ENCODE peak calls at places on chromosome 4, in ten cellular contexts. U is activated CD4-positive, alpha-beta T cell treated with anti-CD3 and anti-CD28 coated beads for 48 hours; A is IMR-90; N is fibroblast of mammary gland; C is fibroblast of the aortic adventitia; G is ACHN; B is mesenchymal stem cell; T is lower leg skin; I is stimulated activated CD8-positive, alpha-beta memory T cell treated with anti-CD3 and anti-CD28 coated beads, Interleukin-7, amount 100 ng/mL, for 24 hours; H is T-helper 1 cell. O is an unnamed sample.

GRCh38 chr4:77148081-77148480 is 8.9 kb upstream of the CCNG2 start:
- DNase-seq in N (peak; percentile 6), B (no peak), I (no peak), T (no peak), U (no peak), H (no peak), G (no peak), C (no peak), A (no peak), O (no peak)

GRCh38 chr4:39085891-39086290 is 23.9 kb downstream of the KLHL5 start:
- DNase-seq in C (peak; percentile 56), G (no peak), B (no peak), A (no peak), N (peak; percentile 89), U (no peak), H (no peak), T (no peak), I (no peak), O (no peak)

GRCh38 chr4:86939123-86939522 is 4.3 kb downstream of the AFF1 start:
- DNase-seq in B (peak; percentile 34), N (peak; percentile 26), G (no peak), T (no peak), I (no peak), U (no peak), H (no peak), C (no peak), A (no peak), O (no peak)

GRCh38 chr4:162497564-162498167 is 333.9 kb upstream of the FSTL5 start:
- DNase-seq in T (no peak), U (no peak), I (no peak), A (peak; percentile 42), N (peak; percentile 51), C (peak; percentile 61), B (peak; percentile 57), H (no peak), G (peak; percentile 44), O (peak; percentile 26)

GRCh38 chr4:133186210-133186609 is 37.1 kb downstream of the PCDH10 start:
- DNase-seq in G (no peak), U (no peak), N (no peak), A (peak; percentile 1), H (no peak), T (no peak), B (no peak), I (no peak), C (peak; percentile 12), O (no peak)

GRCh38 chr4:134708026-134708425 is 506.4 kb upstream of the PABPC4L start:
- DNase-seq in T (no peak), N (no peak), H (no peak), I (no peak), C (no peak), B (no peak), G (no peak), U (no peak), A (no peak), O (no peak)

GRCh38 chr4:122963222-122963621 is 40.8 kb upstream of the NUDT6 start:
- DNase-seq in U (no peak), H (no peak), C (peak; percentile 16), A (peak; percentile 45), B (peak; percentile 60), G (no peak), T (no peak), I (no peak), N (peak; percentile 76), O (no peak)

GRCh38 chr4:72857216-72857615 is 212.3 kb downstream of the COX18 start:
- DNase-seq in N (no peak), G (no peak), C (no peak), U (no peak), A (no peak), H (no peak), B (no peak), T (no peak), I (no peak), O (no peak)

GRCh38 chr4:82989567-82990429 is 20.8 kb downstream of the LIN54 start:
- DNase-seq in G (peak; percentile 22), H (no peak), A (peak; percentile 31), I (no peak), C (peak; percentile 25), N (no peak), B (peak; percentile 56), U (no peak), T (no peak), O (no peak)

GRCh38 chr4:102754044-102754443 is 6.7 kb downstream of the MANBA start:
- DNase-seq in B (no peak), C (no peak), G (no peak), N (no peak), H (no peak), U (no peak), I (no peak), T (no peak), A (peak; percentile 64), O (no peak)

GRCh38 chr4:52659722-52660261 is 691 bp upstream of the USP46 start:
- DNase-seq in U (peak; percentile 21), C (peak; percentile 30), G (peak; percentile 14), T (peak; percentile 41), A (no peak), H (no peak), I (no peak), N (no peak), B (peak; percentile 60), O (peak; percentile 8)

GRCh38 chr4:112801341-112801740 is 164.4 kb downstream of the LARP7 start:
- DNase-seq in B (no peak), G (no peak), A (no peak), C (no peak), N (no peak), T (no peak), I (no peak), U (no peak), H (no peak), O (no peak)

GRCh38 chr4:126735294-126736132 is 897.2 kb upstream of the INTU start:
- DNase-seq in T (no peak), A (no peak), G (no peak), B (no peak), C (no peak), H (no peak), U (no peak), N (no peak), I (no peak), O (no peak)

GRCh38 chr4:151045907-151046306 is 30.8 kb upstream of the LRBA start:
- DNase-seq in N (no peak), I (no peak), H (no peak), C (no peak), G (peak; percentile 13), B (no peak), A (no peak), U (no peak), T (no peak), O (no peak)

GRCh38 chr4:159252491-159252890 is 149.6 kb downstream of the RAPGEF2 start:
- DNase-seq in I (no peak), U (no peak), N (no peak), B (peak; percentile 70), H (no peak), A (no peak), C (peak; percentile 52), T (no peak), G (no peak), O (no peak)

GRCh38 chr4:173529505-173530325 is at the start of gene HAND2:
- DNase-seq in B (peak; percentile 97), T (peak; percentile 71), H (no peak), C (peak; percentile 92), G (no peak), N (peak; percentile 90), I (no peak), U (no peak), A (peak; percentile 59), O (peak; percentile 60)

GRCh38 chr4:183347586-183347985 is 25.4 kb upstream of the CLDN24 start:
- DNase-seq in B (peak; percentile 49), N (peak; percentile 33), I (no peak), A (peak; percentile 50), C (no peak), U (no peak), G (no peak), T (no peak), H (no peak), O (no peak)

GRCh38 chr4:30836231-30836630 is 116.1 kb downstream of the PCDH7 start:
- DNase-seq in A (peak; percentile 77), C (peak; percentile 54), G (no peak), B (no peak), I (no peak), T (no peak), U (no peak), H (no peak), N (no peak), O (no peak)

GRCh38 chr4:91936301-91936700 is 367.5 kb upstream of the GRID2 start:
- DNase-seq in C (peak; percentile 58), T (no peak), I (no peak), U (no peak), N (no peak), H (no peak), G (no peak), B (no peak), A (peak; percentile 6), O (no peak)

GRCh38 chr4:107037188-107037587 is 1.1 kb upstream of the DKK2 start:
- DNase-seq in H (no peak), A (peak; percentile 2), G (peak; percentile 46), N (peak; percentile 39), B (peak; percentile 44), T (peak; percentile 39), C (peak; percentile 33), I (no peak), U (no peak), O (no peak)

O was measured in A549.